ENCODE peak calls at places on chromosome 1, in eight cellular contexts. M, P, K, F, X, J, L and U are unnamed samples.

GRCh38 chr1:67137307-67137753 is 2.6 kb upstream of the C1orf141 start:
- DNase-seq in J (no peak), M (no peak), L (no peak), P (no peak), X (no peak), K (no peak), F (no peak), U (no peak)

GRCh38 chr1:12434174-12434573 is 183.8 kb downstream of the DHRS3 start:
- DNase-seq in F (no peak), K (peak; percentile 76), P (peak; percentile 87), X (no peak), M (peak; percentile 93), L (peak; percentile 89), J (no peak), U (peak; percentile 56)

GRCh38 chr1:193031431-193031830 is 27.7 kb downstream of the UCHL5 start:
- DNase-seq in K (no peak), P (no peak), L (peak; percentile 19), F (no peak), M (peak; percentile 37), J (no peak), X (no peak), U (peak; percentile 56)

GRCh38 chr1:147541672-147542548 is 609 bp downstream of the BCL9 start:
- DNase-seq in L (no peak), F (peak; percentile 67), X (peak; percentile 61), P (peak; percentile 44), J (peak; percentile 79), M (peak; percentile 7), K (no peak), U (peak; percentile 46)

GRCh38 chr1:79373481-79374132 is 367.1 kb upstream of the ADGRL4 start:
- DNase-seq in X (no peak), M (peak; percentile 29), P (no peak), L (no peak), F (no peak), J (no peak), K (no peak), U (peak; percentile 24)

GRCh38 chr1:227775841-227776240 is 39.6 kb upstream of the PRSS38 start:
- DNase-seq in J (peak; percentile 47), L (no peak), P (no peak), K (no peak), X (no peak), M (peak; percentile 47), F (no peak), U (peak; percentile 7)

GRCh38 chr1:118013336-118013735 is 83.8 kb downstream of the WDR3 start:
- DNase-seq in L (no peak), M (no peak), K (no peak), F (no peak), P (no peak), J (no peak), X (no peak), U (no peak)

GRCh38 chr1:111191496-111191895 is 8.9 kb downstream of the DENND2D start:
- DNase-seq in X (no peak), K (peak; percentile 4), J (no peak), P (peak; percentile 22), F (no peak), M (peak; percentile 36), L (no peak), U (peak; percentile 50)

GRCh38 chr1:115679141-115679611 is 37.4 kb downstream of the VANGL1 start:
- DNase-seq in J (no peak), X (no peak), L (peak; percentile 29), P (peak; percentile 45), K (peak; percentile 41), M (peak; percentile 80), F (no peak), U (peak; percentile 70)

GRCh38 chr1:25694167-25694566 is 77.6 kb downstream of the MAN1C1 start:
- DNase-seq in L (no peak), F (peak; percentile 31), P (no peak), M (no peak), J (no peak), X (no peak), K (no peak), U (no peak)

GRCh38 chr1:61244114-61244513 is 161.8 kb downstream of the NFIA start:
- DNase-seq in P (peak; percentile 61), X (no peak), J (no peak), L (peak; percentile 35), M (peak; percentile 93), K (no peak), F (no peak), U (peak; percentile 75)

GRCh38 chr1:202283991-202284390 is 57.7 kb downstream of the UBE2T start:
- DNase-seq in J (peak; percentile 46), K (no peak), P (peak; percentile 39), F (no peak), X (no peak), L (no peak), M (peak; percentile 68), U (peak; percentile 72)

GRCh38 chr1:69976896-69977295 is 228.5 kb downstream of the LRRC40 start:
- DNase-seq in F (no peak), M (peak; percentile 13), P (peak; percentile 81), L (no peak), J (no peak), K (no peak), X (no peak), U (peak; percentile 73)

GRCh38 chr1:100930494-100930893 is 34.6 kb downstream of the SLC30A7 start:
- DNase-seq in L (no peak), M (no peak), K (no peak), X (no peak), F (no peak), P (no peak), J (no peak), U (no peak)

GRCh38 chr1:100927276-100927675 is 31.4 kb downstream of the SLC30A7 start:
- DNase-seq in X (no peak), F (no peak), L (no peak), J (no peak), K (peak; percentile 21), P (no peak), M (no peak), U (no peak)

GRCh38 chr1:100924991-100925390 is 29.1 kb downstream of the SLC30A7 start:
- DNase-seq in K (no peak), J (no peak), F (no peak), P (no peak), L (no peak), M (no peak), X (no peak), U (no peak)

GRCh38 chr1:100926240-100926639 is 30.4 kb downstream of the SLC30A7 start:
- DNase-seq in K (no peak), M (no peak), P (no peak), J (no peak), X (no peak), L (no peak), F (no peak), U (no peak)

DNA sequence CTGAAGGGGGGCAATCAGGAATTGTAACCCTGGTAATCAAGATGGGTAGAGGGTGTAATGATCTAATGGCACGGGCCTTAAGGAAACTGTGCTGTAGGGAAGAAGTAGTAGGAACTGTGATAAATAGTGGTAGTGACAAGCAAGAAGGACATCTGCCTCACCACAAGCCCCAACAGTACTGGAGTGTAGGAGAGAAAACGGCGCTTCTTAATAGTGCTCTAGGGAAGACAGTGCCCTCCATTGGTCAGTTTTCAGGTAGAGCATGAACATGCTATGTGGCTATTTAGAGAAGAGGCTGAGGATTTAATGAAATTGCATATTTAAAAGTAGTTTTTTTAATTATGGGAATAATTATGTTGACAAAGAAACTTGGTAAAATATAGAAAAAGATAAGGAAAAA is 32.2 kb downstream of the SLC30A7 start:
- DNase-seq in P (no peak), L (peak; percentile 36), X (no peak), J (no peak), K (no peak), F (peak; percentile 9), M (no peak), U (peak; percentile 12)
- TF ChIP-seq CTCF in P (peak; percentile 25), L (no peak), X (no peak), J (no peak), K (no peak), F (no peak), M (peak; percentile 17), U (peak; percentile 3)

DNA sequence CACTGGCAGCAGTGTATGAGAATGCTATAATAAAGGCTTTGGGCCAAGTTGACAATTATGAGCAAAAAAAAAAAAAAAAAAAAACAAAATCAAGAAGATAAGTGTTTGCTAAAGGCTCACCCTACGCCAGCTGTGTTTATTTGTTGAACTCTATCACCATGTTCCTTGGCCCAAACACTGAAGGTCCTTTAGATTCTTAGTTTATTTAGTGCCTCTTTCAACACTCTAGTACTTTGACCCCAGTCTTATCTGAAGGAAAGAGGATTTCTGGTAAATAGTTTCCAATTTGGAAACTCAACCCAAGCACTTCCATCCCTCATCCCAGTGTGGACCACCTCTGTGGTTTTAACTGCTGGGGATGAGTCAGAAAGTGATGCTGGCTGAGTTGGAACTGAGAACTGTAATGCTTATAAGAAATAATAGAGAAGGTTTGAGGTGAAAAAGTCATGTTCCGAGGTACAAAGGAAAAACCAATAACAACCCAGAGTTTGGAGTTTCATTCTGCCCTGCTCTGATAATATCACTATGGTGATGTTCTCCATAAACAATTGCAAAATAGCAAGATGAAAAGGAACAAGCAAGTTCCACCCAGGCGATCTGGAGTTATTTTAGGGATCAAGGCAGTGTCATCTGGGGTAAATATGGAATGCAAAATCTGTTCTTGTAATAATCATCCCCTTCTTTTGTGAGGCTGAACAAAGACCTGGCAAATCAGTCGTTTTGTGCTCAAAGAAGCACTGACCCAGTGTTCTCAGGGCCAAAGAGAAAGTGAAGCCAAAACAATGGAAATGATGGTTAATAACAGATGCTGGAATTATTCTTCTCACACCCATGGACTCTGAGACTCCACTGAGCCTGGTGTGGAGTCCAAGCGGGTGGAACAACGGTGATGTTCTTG is 19.7 kb upstream of the CAPZB start:
- DNase-seq in J (no peak), K (no peak), L (no peak), M (peak; percentile 97), X (no peak), F (no peak), P (peak; percentile 93), U (peak; percentile 98)
- H3K4me3 ChIP-seq in J (no peak overlapping the region), K (no peak overlapping the region), L (no peak overlapping the region), M (no peak overlapping the region), X (no peak overlapping the region), F (no peak overlapping the region), P (no peak overlapping the region), U (peak overlapping the region; percentile 23)

GRCh38 chr1:56758135-56758534 is 61.1 kb downstream of the FYB2 start:
- DNase-seq in J (no peak), F (peak; percentile 49), P (no peak), K (peak; percentile 14), X (no peak), M (no peak), L (no peak), U (no peak)
- TF ChIP-seq CTCF in J (no peak), F (no peak), P (no peak), K (peak; percentile 7), X (no peak), M (no peak), L (no peak), U (no peak)

DNA sequence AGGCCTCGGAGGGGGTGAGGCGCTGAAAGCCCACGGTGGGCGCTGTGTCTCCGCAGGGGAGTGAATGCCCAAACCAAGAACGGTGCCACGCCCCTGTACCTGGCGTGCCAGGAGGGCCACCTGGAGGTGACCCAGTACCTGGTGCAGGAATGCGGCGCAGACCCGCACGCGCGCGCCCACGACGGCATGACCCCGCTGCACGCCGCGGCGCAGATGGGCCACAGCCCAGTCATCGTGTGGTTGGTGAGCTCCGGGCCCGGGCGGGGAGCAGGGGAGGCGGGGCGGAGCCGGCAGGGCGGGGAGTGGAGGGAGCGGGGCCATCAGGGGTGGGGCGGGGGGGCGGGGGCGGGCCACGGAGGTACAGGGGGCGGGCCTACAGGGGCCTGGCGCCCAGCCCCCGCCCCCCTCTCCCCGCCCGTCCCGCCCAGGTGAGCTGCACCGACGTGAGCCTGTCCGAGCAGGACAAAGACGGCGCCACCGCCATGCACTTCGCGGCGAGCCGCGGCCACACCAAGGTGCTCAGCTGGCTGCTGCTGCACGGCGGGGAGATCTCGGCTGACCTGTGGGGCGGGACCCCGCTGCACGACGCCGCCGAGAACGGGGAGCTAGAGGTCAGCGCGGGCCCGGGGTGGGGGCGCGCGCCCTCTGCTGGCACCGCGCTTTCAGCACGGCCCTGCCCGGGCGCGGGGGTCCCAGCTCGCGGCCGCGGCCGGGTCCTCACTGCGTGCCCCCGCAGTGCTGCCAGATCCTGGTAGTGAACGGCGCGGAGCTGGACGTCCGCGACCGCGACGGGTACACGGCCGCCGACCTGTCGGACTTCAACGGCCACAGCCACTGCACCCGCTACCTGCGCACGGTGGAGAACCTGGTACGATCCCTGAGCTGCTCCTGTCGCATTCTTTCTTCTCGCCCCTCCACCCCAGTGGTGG is 15.9 kb downstream of the ESPN start:
- DNase-seq in J (peak; percentile 84), F (peak; percentile 62), P (no peak), K (peak; percentile 53), L (peak; percentile 42), X (peak; percentile 78), M (no peak), U (no peak)
- H3K4me3 ChIP-seq in J (no peak overlapping the region), F (peak overlapping the region; percentile 32), P (no peak overlapping the region), K (no peak overlapping the region), L (no peak overlapping the region), X (peak overlapping the region; percentile 6), M (no peak overlapping the region), U (no peak overlapping the region)